ENCODE peak calls at places on chromosomes 13 and 19, in seven cellular contexts. Q is RPMI7951; T is stimulated activated CD8-positive, alpha-beta memory T cell treated with anti-CD3 and anti-CD28 coated beads, Interleukin-2, amount 100 ng/mL, for 48 hours; W is smooth muscle cell of the brain vasculature; J is GM06990; P is K562; I is nephron progenitor cell. A is an unnamed sample.

GRCh38 chr13:30193279-30194234 is 113.8 kb downstream of the KATNAL1 start:
- DNase-seq in Q (no peak), W (no peak), J (peak), T (no peak), I (no peak), P (no peak), A (no peak)

GRCh38 chr13:100490692-100491091 is 97.9 kb downstream of the GGACT start:
- DNase-seq in T (no peak), I (peak), J (no peak), Q (no peak), W (no peak), P (no peak), A (no peak)

GRCh38 chr19:2729943-2730818 is 9.0 kb upstream of the DIRAS1 start:
- DNase-seq in Q (no peak), J (no peak), I (no peak), W (no peak), P (no peak), T (no peak), A (no peak)

GRCh38 chr13:45257638-45258338 is 56.9 kb upstream of the KCTD4 start:
- DNase-seq in Q (peak), I (no peak), P (no peak), W (no peak), J (peak), T (no peak), A (no peak)

GRCh38 chr19:5048727-5049553 is 80.0 kb downstream of the KDM4B start:
- DNase-seq in I (no peak), W (no peak), Q (peak), P (no peak), J (no peak), T (no peak), A (no peak)

GRCh38 chr19:7159105-7159933 is 89.8 kb downstream of the ZNF557 start:
- DNase-seq in T (no peak), Q (peak), J (no peak), I (no peak), W (no peak), P (peak), A (no peak)

GRCh38 chr19:33905937-33906577 is 109.4 kb downstream of the KCTD15 start:
- DNase-seq in Q (peak), P (peak), W (no peak), I (peak), J (peak), T (no peak), A (peak)

GRCh38 chr13:29428310-29428991 is 167.0 kb downstream of the SLC7A1 start:
- DNase-seq in I (peak), P (no peak), Q (peak), W (no peak), T (no peak), J (no peak), A (no peak)

GRCh38 chr19:46713781-46714522 is 3.0 kb downstream of the PRKD2 start:
- DNase-seq in J (peak), T (peak), W (no peak), P (peak), Q (peak), I (peak), A (no peak)

GRCh38 chr19:17847538-17848366 is at the start of gene JAK3:
- DNase-seq in T (peak), Q (peak), P (peak), I (peak), W (no peak), J (peak), A (no peak)

A was measured in foreskin melanocyte.